ENCODE peak calls at places on chromosomes 5 and 9, in four cellular contexts. K is adipocyte, I is osteoblast, X is ascending aorta. F is an unnamed sample.

GRCh38 chr5:107112207-107112606 is 558.5 kb downstream of the EFNA5 start:
- DNase-seq in K (no peak), X (no peak), I (no peak), F (no peak)

GRCh38 chr5:161687316-161687715 is 1.8 kb downstream of the GABRA6 start:
- DNase-seq in K (no peak), X (no peak), I (no peak), F (no peak)

GRCh38 chr5:19706776-19707175 is 281.2 kb downstream of the CDH18 start:
- DNase-seq in X (no peak), I (no peak), K (no peak), F (no peak)

GRCh38 chr5:68745459-68745858 is 348.4 kb upstream of the SLC30A5 start:
- DNase-seq in K (peak; percentile 60), I (no peak), X (no peak), F (no peak)

GRCh38 chr9:6567140-6567591 is 78.4 kb downstream of the GLDC start:
- DNase-seq in X (no peak), I (no peak), K (peak; percentile 84), F (peak; percentile 5)

GRCh38 chr5:2981035-2981434 is 229.6 kb upstream of the IRX2 start:
- DNase-seq in K (no peak), X (no peak), I (no peak), F (no peak)

GRCh38 chr9:14136646-14137370 is 177.1 kb downstream of the NFIB start:
- DNase-seq in X (no peak), K (no peak), I (no peak), F (no peak)

GRCh38 chr9:37903581-37903830 is 421 bp downstream of the SLC25A51 start:
- DNase-seq in I (peak; percentile 88), X (no peak), K (peak; percentile 75), F (peak; percentile 13)

DNA sequence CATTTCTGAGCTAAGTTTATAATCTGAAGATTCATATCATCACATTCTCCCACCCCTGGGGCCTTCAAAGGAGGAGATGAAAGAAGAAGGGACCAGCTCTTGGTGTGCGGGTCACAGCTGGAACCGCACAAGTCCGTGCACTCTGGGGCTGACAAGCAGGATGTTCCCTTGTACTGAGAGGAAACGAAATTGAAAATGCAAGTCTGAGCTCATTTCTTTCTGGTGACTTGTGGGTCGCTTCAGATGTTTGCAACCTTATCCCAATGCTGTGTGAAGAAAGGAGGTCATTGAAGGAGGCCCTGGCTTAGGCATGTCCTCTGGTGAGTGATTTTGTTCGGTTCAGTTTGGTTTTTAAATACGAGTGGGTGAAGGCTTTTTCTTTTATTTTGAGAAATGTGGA is 59.6 kb downstream of the C9orf152 start:
- DNase-seq in X (no peak), I (no peak), K (peak; percentile 24), F (no peak)
- H3K4me1 ChIP-seq in X (peaks cover 43% of the 10 kb centered on the region), I (peaks cover 49% of the 10 kb centered on the region), K (peaks cover 50% of the 10 kb centered on the region), F (peaks cover 4% of the 10 kb centered on the region)

GRCh38 chr5:6745706-6746217 is 32.5 kb downstream of the TENT4A start:
- DNase-seq in I (no peak), X (no peak), K (peak; percentile 70), F (peak; percentile 32)

GRCh38 chr5:6746244-6746643 is 33.0 kb downstream of the TENT4A start:
- DNase-seq in K (no peak), X (no peak), I (no peak), F (no peak)

GRCh38 chr5:6747103-6747502 is 33.9 kb downstream of the TENT4A start:
- DNase-seq in I (no peak), X (no peak), K (no peak), F (no peak)

GRCh38 chr5:6743161-6743560 is 29.9 kb downstream of the TENT4A start:
- DNase-seq in K (no peak), I (no peak), X (no peak), F (no peak)

GRCh38 chr5:6744841-6745705 is 31.8 kb downstream of the TENT4A start:
- DNase-seq in I (no peak), K (no peak), X (no peak), F (no peak)
- H3K36me3 ChIP-seq in I (peaks cover 71% of the 10 kb centered on the region), K (peaks cover 51% of the 10 kb centered on the region), X (peaks cover 22% of the 10 kb centered on the region), F (no peaks in the 10 kb centered on the region)

GRCh38 chr9:121860744-121861143 is 209.3 kb downstream of the DAB2IP start:
- DNase-seq in I (peak; percentile 90), K (no peak), X (no peak), F (peak; percentile 77)

GRCh38 chr9:121862371-121862970 is 211.0 kb downstream of the DAB2IP start:
- DNase-seq in X (no peak), I (no peak), K (no peak), F (no peak)

GRCh38 chr9:121862973-121863372 is 211.5 kb downstream of the DAB2IP start:
- DNase-seq in K (no peak), I (no peak), X (no peak), F (no peak)

GRCh38 chr9:121860213-121860612 is 208.8 kb downstream of the DAB2IP start:
- DNase-seq in K (no peak), I (no peak), X (no peak), F (no peak)

DNA sequence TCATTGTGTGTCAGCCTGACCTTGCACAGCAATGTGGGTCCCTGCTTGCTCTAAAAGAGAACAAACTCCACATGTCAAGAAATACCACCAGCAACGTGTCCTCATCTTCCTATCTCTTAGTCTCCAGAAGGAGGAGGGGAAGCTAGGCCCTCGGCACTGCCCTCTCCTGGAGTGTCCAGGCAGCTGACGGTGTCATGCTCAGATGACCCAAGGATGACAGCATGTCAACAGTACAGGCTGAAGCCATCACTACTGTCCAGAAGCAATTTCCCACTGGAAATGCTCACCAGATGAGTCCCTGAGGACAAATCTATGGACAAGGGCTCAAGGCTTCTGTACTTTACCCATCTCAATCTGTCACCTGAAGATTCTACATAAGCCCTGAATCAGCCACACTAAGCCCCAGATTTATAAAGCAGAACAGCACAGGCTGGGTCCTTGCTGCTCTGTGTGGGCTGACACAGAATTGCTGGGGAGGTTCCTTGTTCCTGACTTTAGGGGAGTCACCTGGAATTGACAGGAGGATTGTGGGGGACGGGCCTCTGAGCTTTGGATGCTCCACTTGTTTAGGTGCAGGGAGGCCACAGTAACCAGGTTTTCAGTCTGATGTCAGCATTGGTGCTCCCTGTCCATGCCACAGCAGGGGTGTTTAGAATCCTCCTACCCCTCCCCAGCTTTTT is 210.2 kb downstream of the DAB2IP start:
- DNase-seq in X (no peak), K (no peak), I (no peak), F (no peak)
- H3K4me1 ChIP-seq in X (peaks cover 7% of the 10 kb centered on the region), K (peaks cover 11% of the 10 kb centered on the region), I (peaks cover 24% of the 10 kb centered on the region), F (peaks cover 11% of the 10 kb centered on the region)

GRCh38 chr5:176355400-176356178 is 6.0 kb downstream of the KIAA1191 start:
- DNase-seq in K (no peak), I (no peak), X (no peak), F (peak; percentile 75)
- H3K36me3 ChIP-seq in K (peaks cover 53% of the 10 kb centered on the region), I (peaks cover 57% of the 10 kb centered on the region), X (peaks cover 36% of the 10 kb centered on the region), F (peaks cover 50% of the 10 kb centered on the region)

GRCh38 chr9:487429-487828 is 272.8 kb downstream of the DOCK8 start:
- DNase-seq in I (no peak), K (no peak), X (no peak), F (no peak)
- H3K4me1 ChIP-seq in I (no peaks in the 10 kb centered on the region), K (peaks cover 6% of the 10 kb centered on the region), X (no peaks in the 10 kb centered on the region), F (no peaks in the 10 kb centered on the region)

F was measured in SJCRH30.